ENCODE peak calls at places on chromosome 4, in eight cellular contexts. O, W, S, Z, D, J, L and F are unnamed samples.

GRCh38 chr4:80071643-80072606 is 1.1 kb downstream of the ANTXR2 start:
- DNase-seq in Z (peak; percentile 43), S (peak; percentile 21), O (peak; percentile 67), L (peak; percentile 31), W (peak; percentile 49), J (no peak), D (peak; percentile 31), F (peak; percentile 59)

GRCh38 chr4:84965558-84966381 is 720 bp downstream of the WDFY3 start:
- DNase-seq in W (peak; percentile 82), J (no peak), L (peak; percentile 24), Z (peak; percentile 32), S (peak; percentile 37), O (peak; percentile 74), D (peak; percentile 16), F (no peak)

GRCh38 chr4:143196323-143196722 is 11.6 kb downstream of the USP38 start:
- DNase-seq in L (no peak), W (no peak), J (no peak), S (no peak), O (no peak), Z (no peak), D (no peak), F (no peak)

GRCh38 chr4:26459756-26460530 is 30.3 kb downstream of the CCKAR start:
- DNase-seq in L (no peak), D (no peak), S (no peak), O (no peak), W (no peak), J (no peak), Z (no peak), F (no peak)

GRCh38 chr4:8915201-8916200 is 43.9 kb upstream of the HMX1 start:
- DNase-seq in D (no peak), Z (peak; percentile 22), S (no peak), W (peak; percentile 3), O (no peak), L (no peak), J (no peak), F (no peak)

GRCh38 chr4:54589586-54589985 is 68.2 kb upstream of the KIT start:
- DNase-seq in L (no peak), D (no peak), O (no peak), Z (no peak), S (no peak), J (no peak), W (no peak), F (no peak)

GRCh38 chr4:122882830-122883229 is 39.6 kb downstream of the NUDT6 start:
- DNase-seq in Z (no peak), W (no peak), J (no peak), O (no peak), L (no peak), D (no peak), S (no peak), F (no peak)

GRCh38 chr4:46386570-46386969 is 3.4 kb downstream of the GABRA2 start:
- DNase-seq in J (no peak), O (peak; percentile 68), S (peak; percentile 1), W (peak; percentile 59), L (no peak), Z (no peak), D (peak; percentile 7), F (no peak)

GRCh38 chr4:96150501-96150900 is 310.6 kb downstream of the PDHA2 start:
- DNase-seq in D (no peak), L (no peak), Z (no peak), O (no peak), S (no peak), W (no peak), J (no peak), F (no peak)

GRCh38 chr4:52358855-52359254 is 300.2 kb downstream of the USP46 start:
- DNase-seq in D (no peak), O (no peak), J (no peak), Z (no peak), W (no peak), L (no peak), S (peak; percentile 27), F (no peak)

GRCh38 chr4:124640037-124640730 is 72.3 kb downstream of the ANKRD50 start:
- DNase-seq in S (no peak), J (no peak), O (no peak), L (no peak), D (no peak), W (no peak), Z (no peak), F (no peak)

GRCh38 chr4:157739237-157739636 is 433.6 kb downstream of the GASK1B start:
- DNase-seq in L (no peak), J (no peak), O (no peak), S (no peak), Z (no peak), D (no peak), W (no peak), F (no peak)

GRCh38 chr4:182495986-182496385 is 252.8 kb downstream of the TENM3 start:
- DNase-seq in S (no peak), W (no peak), D (no peak), J (no peak), L (no peak), O (no peak), Z (no peak), F (no peak)

GRCh38 chr4:146916479-146917076 is 29.1 kb downstream of the TTC29 start:
- DNase-seq in O (peak; percentile 39), L (no peak), Z (peak; percentile 6), D (peak; percentile 5), S (peak; percentile 12), J (no peak), W (peak; percentile 48), F (no peak)

GRCh38 chr4:62644372-62644771 is 1444.2 kb downstream of the ADGRL3 start:
- DNase-seq in Z (no peak), D (peak; percentile 31), J (no peak), L (no peak), W (peak; percentile 19), S (peak; percentile 42), O (peak; percentile 60), F (no peak)

GRCh38 chr4:83589283-83589682 is 53.4 kb downstream of the GPAT3 start:
- DNase-seq in S (no peak), Z (no peak), O (no peak), D (no peak), J (no peak), L (no peak), W (no peak), F (no peak)

GRCh38 chr4:137545461-137545861 is 13.2 kb upstream of the PCDH18 start:
- DNase-seq in D (no peak), J (no peak), Z (no peak), S (no peak), O (peak; percentile 77), W (peak; percentile 32), L (no peak), F (no peak)